ENCODE peak calls at places on chromosomes 6 and 20, in eight cellular contexts. One of them, this sample, is unnamed.

GRCh38 chr6:112237644-112238043 is 16.7 kb downstream of the LAMA4 start:
- DNase-seq in stomach: peak
- DNase-seq in fibroblast of mammary gland: peak
- DNase-seq in Caco-2: no peak
- DNase-seq in MM.1S: no peak
- DNase-seq in GM13977: no peak
- DNase-seq in activated naive CD4-positive, alpha-beta T cell: no peak
- DNase-seq in PC-3: peak
- DNase-seq in this sample: no peak

GRCh38 chr20:33262658-33263065 is 20.4 kb upstream of the BPIFB1 start:
- DNase-seq in GM13977: no peak
- DNase-seq in MM.1S: no peak
- DNase-seq in PC-3: peak
- DNase-seq in stomach: peak
- DNase-seq in Caco-2: peak
- DNase-seq in fibroblast of mammary gland: peak
- DNase-seq in activated naive CD4-positive, alpha-beta T cell: no peak
- DNase-seq in this sample: no peak

GRCh38 chr20:50655325-50655880 is 35.9 kb downstream of the RIPOR3 start:
- DNase-seq in MM.1S: no peak
- DNase-seq in Caco-2: peak
- DNase-seq in activated naive CD4-positive, alpha-beta T cell: no peak
- DNase-seq in GM13977: no peak
- DNase-seq in fibroblast of mammary gland: peak
- DNase-seq in stomach: no peak
- DNase-seq in PC-3: no peak
- DNase-seq in this sample: no peak

GRCh38 chr20:12816009-12816408 is 192.8 kb upstream of the SPTLC3 start:
- DNase-seq in PC-3: no peak
- DNase-seq in fibroblast of mammary gland: no peak
- DNase-seq in stomach: no peak
- DNase-seq in GM13977: no peak
- DNase-seq in Caco-2: no peak
- DNase-seq in MM.1S: no peak
- DNase-seq in activated naive CD4-positive, alpha-beta T cell: no peak
- DNase-seq in this sample: no peak

GRCh38 chr20:63060057-63060991 is 53.6 kb upstream of the BHLHE23 start:
- DNase-seq in Caco-2: no peak
- DNase-seq in PC-3: peak
- DNase-seq in GM13977: no peak
- DNase-seq in fibroblast of mammary gland: peak
- DNase-seq in activated naive CD4-positive, alpha-beta T cell: no peak
- DNase-seq in MM.1S: no peak
- DNase-seq in stomach: no peak
- DNase-seq in this sample: no peak

GRCh38 chr20:7879883-7880282 is 60.4 kb downstream of the HAO1 start:
- DNase-seq in GM13977: no peak
- DNase-seq in fibroblast of mammary gland: no peak
- DNase-seq in PC-3: peak
- DNase-seq in Caco-2: no peak
- DNase-seq in MM.1S: peak
- DNase-seq in stomach: no peak
- DNase-seq in activated naive CD4-positive, alpha-beta T cell: no peak
- DNase-seq in this sample: no peak

GRCh38 chr6:106773482-106773881 is 144.1 kb downstream of the QRSL1 start:
- DNase-seq in MM.1S: no peak
- DNase-seq in Caco-2: peak
- DNase-seq in GM13977: no peak
- DNase-seq in stomach: peak
- DNase-seq in activated naive CD4-positive, alpha-beta T cell: no peak
- DNase-seq in PC-3: peak
- DNase-seq in fibroblast of mammary gland: no peak
- DNase-seq in this sample: no peak

GRCh38 chr6:17785094-17785787 is 78.5 kb upstream of the NUP153 start:
- DNase-seq in Caco-2: no peak
- DNase-seq in fibroblast of mammary gland: no peak
- DNase-seq in GM13977: no peak
- DNase-seq in stomach: no peak
- DNase-seq in activated naive CD4-positive, alpha-beta T cell: no peak
- DNase-seq in PC-3: no peak
- DNase-seq in MM.1S: no peak
- DNase-seq in this sample: no peak

GRCh38 chr6:3775386-3775785 is 23.9 kb upstream of the PXDC1 start:
- DNase-seq in stomach: no peak
- DNase-seq in PC-3: no peak
- DNase-seq in fibroblast of mammary gland: no peak
- DNase-seq in Caco-2: no peak
- DNase-seq in GM13977: no peak
- DNase-seq in activated naive CD4-positive, alpha-beta T cell: no peak
- DNase-seq in MM.1S: no peak
- DNase-seq in this sample: no peak

GRCh38 chr6:43497694-43498093 is 12.5 kb downstream of the LRRC73 start:
- DNase-seq in fibroblast of mammary gland: no peak
- DNase-seq in GM13977: no peak
- DNase-seq in Caco-2: no peak
- DNase-seq in stomach: no peak
- DNase-seq in MM.1S: no peak
- DNase-seq in activated naive CD4-positive, alpha-beta T cell: no peak
- DNase-seq in PC-3: no peak
- DNase-seq in this sample: no peak

GRCh38 chr6:83057705-83058321 is 7.8 kb downstream of the UBE3D start:
- DNase-seq in fibroblast of mammary gland: peak
- DNase-seq in stomach: no peak
- DNase-seq in MM.1S: peak
- DNase-seq in activated naive CD4-positive, alpha-beta T cell: no peak
- DNase-seq in GM13977: peak
- DNase-seq in PC-3: peak
- DNase-seq in Caco-2: peak
- DNase-seq in this sample: no peak

GRCh38 chr6:81785340-81785739 is 32.9 kb upstream of the TENT5A start:
- DNase-seq in MM.1S: no peak
- DNase-seq in stomach: no peak
- DNase-seq in fibroblast of mammary gland: no peak
- DNase-seq in Caco-2: no peak
- DNase-seq in PC-3: peak
- DNase-seq in activated naive CD4-positive, alpha-beta T cell: no peak
- DNase-seq in GM13977: no peak
- DNase-seq in this sample: no peak

GRCh38 chr6:110180228-110181008 is at the start of gene CDC40:
- DNase-seq in activated naive CD4-positive, alpha-beta T cell: peak
- DNase-seq in GM13977: peak
- DNase-seq in stomach: peak
- DNase-seq in PC-3: no peak
- DNase-seq in fibroblast of mammary gland: no peak
- DNase-seq in Caco-2: peak
- DNase-seq in MM.1S: no peak
- DNase-seq in this sample: peak